ENCODE peak calls at places on chromosome 17, in five cellular contexts. N, F, B, I and D are unnamed samples.

GRCh38 chr17:4407851-4408250 is 25.9 kb upstream of the SPNS3 start:
- DNase-seq in F (no peak), I (no peak), B (no peak), N (no peak), D (no peak)

GRCh38 chr17:31535581-31535981 is 144.1 kb downstream of the RAB11FIP4 start:
- DNase-seq in I (no peak), B (no peak), N (no peak), F (no peak), D (no peak)

GRCh38 chr17:38674013-38674748 is 576 bp downstream of the EPOP start:
- DNase-seq in B (peak; percentile 64), N (peak; percentile 17), I (no peak), F (peak; percentile 65), D (no peak)

GRCh38 chr17:40331743-40332641 is 23.0 kb downstream of the RARA start:
- DNase-seq in F (no peak), I (peak; percentile 92), B (no peak), N (peak; percentile 93), D (peak; percentile 96)

GRCh38 chr17:63503330-63503685 is 19.9 kb upstream of the KCNH6 start:
- DNase-seq in I (no peak), B (no peak), N (no peak), F (no peak), D (no peak)

GRCh38 chr17:1455291-1455747 is 713 bp downstream of the CRK start:
- DNase-seq in N (peak; percentile 68), I (peak; percentile 79), F (peak; percentile 82), B (peak; percentile 78), D (peak; percentile 64)

GRCh38 chr17:49101054-49101534 is 31.5 kb upstream of the B4GALNT2 start:
- DNase-seq in I (no peak), F (no peak), N (no peak), B (peak; percentile 59), D (no peak)

GRCh38 chr17:75909812-75910274 is 5.2 kb upstream of the MRPL38 start:
- DNase-seq in I (no peak), N (no peak), F (no peak), B (no peak), D (no peak)

GRCh38 chr17:67624886-67625656 is 92.7 kb upstream of the NOL11 start:
- DNase-seq in B (no peak), F (no peak), I (no peak), N (no peak), D (no peak)

GRCh38 chr17:13671771-13672170 is 70.0 kb upstream of the HS3ST3A1 start:
- DNase-seq in I (no peak), B (no peak), N (no peak), F (peak; percentile 13), D (no peak)

GRCh38 chr17:15048933-15049539 is 216.1 kb downstream of the PMP22 start:
- DNase-seq in N (no peak), F (peak; percentile 15), B (no peak), I (no peak), D (no peak)

GRCh38 chr17:64491034-64491860 is 5.6 kb downstream of the POLG2 start:
- DNase-seq in N (no peak), I (peak; percentile 32), B (peak; percentile 51), F (peak; percentile 30), D (no peak)

GRCh38 chr17:39863918-39864746 is at the start of gene IKZF3:
- DNase-seq in B (peak; percentile 92), I (peak; percentile 34), F (peak; percentile 93), N (peak; percentile 21), D (peak; percentile 16)

GRCh38 chr17:15971882-15972281 is 27.0 kb downstream of the ADORA2B start:
- DNase-seq in I (no peak), B (no peak), N (no peak), F (no peak), D (no peak)

GRCh38 chr17:37358098-37358829 is 17.5 kb upstream of the C17orf78 start:
- DNase-seq in B (peak; percentile 72), N (peak; percentile 25), I (peak; percentile 44), F (peak; percentile 95), D (peak; percentile 30)

GRCh38 chr17:17028059-17028877 is 14.0 kb upstream of the MPRIP start:
- DNase-seq in N (peak; percentile 77), B (peak; percentile 99), F (peak; percentile 89), I (peak; percentile 33), D (no peak)

GRCh38 chr17:53490447-53490968 is 332.2 kb upstream of the KIF2B start:
- DNase-seq in I (no peak), B (no peak), N (no peak), F (no peak), D (no peak)

GRCh38 chr17:38451840-38452529 is 23.7 kb downstream of the ARHGAP23 start:
- DNase-seq in B (no peak), N (no peak), I (peak; percentile 69), F (peak; percentile 65), D (no peak)

GRCh38 chr17:55731586-55732250 is 9.1 kb upstream of the TMEM100 start:
- DNase-seq in I (peak; percentile 78), B (no peak), N (peak; percentile 81), F (peak; percentile 20), D (peak; percentile 72)

GRCh38 chr17:4509923-4510614 is 11.4 kb downstream of the SPNS2 start:
- DNase-seq in B (no peak), N (peak; percentile 48), F (no peak), I (peak; percentile 63), D (no peak)

GRCh38 chr17:7654832-7655540 is 4.3 kb downstream of the ATP1B2 start:
- DNase-seq in F (no peak), I (no peak), N (no peak), B (no peak), D (no peak)

GRCh38 chr17:69179227-69179952 is 37.7 kb upstream of the ABCA6 start:
- DNase-seq in N (no peak), I (no peak), B (no peak), F (no peak), D (no peak)

GRCh38 chr17:5237541-5238016 is 2.9 kb upstream of the SCIMP start:
- DNase-seq in I (peak; percentile 30), F (peak; percentile 77), N (peak; percentile 26), B (peak; percentile 49), D (no peak)

GRCh38 chr17:2042355-2042929 is 620 bp downstream of the OVCA2 start:
- DNase-seq in F (peak; percentile 73), N (no peak), I (no peak), B (peak; percentile 59), D (no peak)

GRCh38 chr17:850828-851759 is 68.9 kb downstream of the MRM3 start:
- DNase-seq in B (no peak), I (peak; percentile 43), N (peak; percentile 29), F (peak; percentile 54), D (peak; percentile 76)

GRCh38 chr17:7632492-7632894 is 2.6 kb downstream of the SHBG start:
- DNase-seq in B (peak; percentile 36), F (peak; percentile 70), I (peak; percentile 17), N (no peak), D (peak; percentile 35)

GRCh38 chr17:34981538-34982241 is 1.4 kb downstream of the LIG3 start:
- DNase-seq in N (no peak), F (peak; percentile 38), I (no peak), B (no peak), D (no peak)

GRCh38 chr17:60901806-60902205 is 224.2 kb downstream of the BCAS3 start:
- DNase-seq in N (no peak), B (no peak), I (no peak), F (no peak), D (no peak)

GRCh38 chr17:20226814-20227482 is 217.8 kb downstream of the SPECC1 start:
- DNase-seq in N (peak; percentile 85), I (peak; percentile 76), F (peak; percentile 87), B (peak; percentile 83), D (peak; percentile 56)

GRCh38 chr17:67200727-67201301 is 44.2 kb downstream of the HELZ start:
- DNase-seq in I (no peak), N (no peak), F (peak; percentile 12), B (peak; percentile 20), D (no peak)

DNA sequence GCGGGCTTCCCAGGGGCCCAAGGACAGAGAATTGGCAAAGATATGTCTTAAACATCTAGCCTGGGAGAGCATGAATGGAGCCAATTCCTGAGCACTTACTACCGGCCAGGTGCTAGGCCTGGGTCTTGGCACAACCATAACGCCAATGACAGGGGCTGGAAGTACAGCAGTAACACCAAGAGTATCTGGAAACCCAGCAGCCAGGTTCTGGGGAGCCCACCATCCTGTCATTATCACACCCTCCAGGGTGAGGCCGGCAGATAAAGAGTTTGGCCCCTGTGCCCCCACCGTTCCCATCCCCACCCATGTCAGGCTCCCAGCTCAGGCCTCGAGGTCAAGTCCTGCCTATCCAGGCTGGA is 512 bp upstream of the TMC8 start:
- DNase-seq in F (no peak), I (no peak), N (no peak), B (no peak), D (no peak)
- H3K27me3 ChIP-seq in F (peaks cover 76% of the 10 kb centered on the region), I (no peaks in the 10 kb centered on the region), N (no peaks in the 10 kb centered on the region), B (no peaks in the 10 kb centered on the region), D (peaks cover 47% of the 10 kb centered on the region)

GRCh38 chr17:79836952-79837887 is 2.0 kb downstream of the CBX4 start:
- DNase-seq in F (peak; percentile 63), I (peak; percentile 71), N (peak; percentile 81), B (peak; percentile 62), D (peak; percentile 78)
- TF ChIP-seq CTCF in F (no peak), I (no peak), N (peak; percentile 37), B (no peak), D (peak; percentile 11)

DNA sequence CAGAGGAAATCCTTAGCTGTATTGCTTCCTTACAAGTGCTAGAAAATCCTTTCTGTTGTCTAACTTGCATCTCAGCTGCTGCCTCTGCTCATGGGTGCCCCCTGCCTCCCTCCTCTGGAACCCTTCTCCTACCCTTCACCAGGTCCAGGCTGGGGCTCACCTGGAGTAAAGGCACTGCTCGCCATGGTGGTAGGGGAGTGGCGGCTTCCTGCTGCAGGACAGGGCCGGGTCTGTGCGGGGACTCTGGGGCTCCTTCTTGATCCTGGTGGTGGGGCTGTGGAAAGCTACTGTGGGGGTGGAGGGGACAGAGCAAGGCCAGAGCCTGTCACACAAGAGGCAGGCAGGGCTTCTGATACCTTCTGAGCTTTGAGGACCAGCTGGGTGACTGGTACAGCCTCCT is 12.4 kb downstream of the ETV4 start:
- DNase-seq in B (no peak), I (no peak), F (no peak), N (no peak), D (no peak)
- H3K27me3 ChIP-seq in B (no peaks in the 10 kb centered on the region), I (no peaks in the 10 kb centered on the region), F (peaks cover 43% of the 10 kb centered on the region), N (no peaks in the 10 kb centered on the region), D (no peaks in the 10 kb centered on the region)

GRCh38 chr17:73340093-73340596 is 28.3 kb upstream of the CDC42EP4 start:
- DNase-seq in N (no peak), B (no peak), F (no peak), I (no peak), D (peak; percentile 68)
- TF ChIP-seq CTCF in N (no peak), B (no peak), F (no peak), I (no peak), D (no peak)

GRCh38 chr17:76918811-76919210 is 50.6 kb downstream of the MGAT5B start:
- DNase-seq in N (no peak), F (no peak), I (no peak), B (no peak), D (no peak)
- H3K27me3 ChIP-seq in N (peaks cover 93% of the 10 kb centered on the region), F (no peaks in the 10 kb centered on the region), I (peaks cover 48% of the 10 kb centered on the region), B (no peaks in the 10 kb centered on the region), D (no peaks in the 10 kb centered on the region)

GRCh38 chr17:82246365-82247174 is 17.7 kb downstream of the SLC16A3 start:
- DNase-seq in F (no peak), N (no peak), I (no peak), B (no peak), D (peak; percentile 82)
- TF ChIP-seq CTCF in F (no peak), N (no peak), I (no peak), B (no peak), D (no peak)